ENCODE peak calls at places on chromosomes 13 and 19, in eight cellular contexts. P is endothelial cell; K is retinal pigment epithelial cell; U is AG09319; H is mucosa of descending colon; E is stimulated activated CD8-positive, alpha-beta memory T cell treated with anti-CD3 and anti-CD28 coated beads, Interleukin-4, amount 100 ng/mL, for 1 hour; A is activated CD4-positive, alpha-beta memory T cell treated with anti-CD3 and anti-CD28 coated beads for 36 hours; Q is brain microvascular endothelial cell. M is an unnamed sample.

GRCh38 chr13:29849071-29849541 is 1.3 kb downstream of the UBL3 start:
- DNase-seq in U (no peak), K (no peak), H (peak), E (peak), P (peak), Q (peak), A (peak), M (no peak)

GRCh38 chr19:43634877-43635560 is 4.6 kb downstream of the CADM4 start:
- DNase-seq in U (no peak), K (no peak), Q (peak), A (no peak), E (no peak), H (no peak), P (peak), M (no peak)

GRCh38 chr19:14006766-14007562 is 844 bp upstream of the RFX1 start:
- DNase-seq in P (peak), E (no peak), A (no peak), K (no peak), Q (peak), U (no peak), H (no peak), M (peak)

GRCh38 chr13:24764276-24764630 is 284 bp downstream of the RNF17 start:
- DNase-seq in U (no peak), Q (no peak), H (no peak), K (no peak), E (no peak), P (no peak), A (no peak), M (no peak)

GRCh38 chr13:113393572-113394503 is 29.9 kb upstream of the GRTP1 start:
- DNase-seq in E (peak), A (peak), K (no peak), H (peak), Q (peak), P (peak), U (peak), M (peak)

GRCh38 chr19:33000510-33000909 is 28.5 kb downstream of the FAAP24 start:
- DNase-seq in U (no peak), H (no peak), Q (no peak), E (no peak), P (no peak), A (peak), K (no peak), M (no peak)

GRCh38 chr13:113591750-113592149 is 7.2 kb downstream of the TFDP1 start:
- DNase-seq in U (no peak), K (no peak), H (no peak), P (no peak), Q (no peak), E (no peak), A (no peak), M (peak)

GRCh38 chr19:7969560-7969949 is 26.1 kb upstream of the TIMM44 start:
- DNase-seq in H (no peak), Q (no peak), E (no peak), K (no peak), P (no peak), U (no peak), A (no peak), M (no peak)

GRCh38 chr13:105327727-105328126 is 1207.7 kb downstream of the EFNB2 start:
- DNase-seq in P (no peak), E (no peak), Q (peak), H (no peak), U (no peak), K (no peak), A (no peak), M (no peak)

GRCh38 chr19:39916236-39916635 is 18.2 kb downstream of the FCGBP start:
- DNase-seq in U (no peak), P (no peak), E (no peak), Q (no peak), H (no peak), K (no peak), A (no peak), M (peak)

GRCh38 chr19:8321760-8322637 is 703 bp downstream of the RPS28 start:
- DNase-seq in K (no peak), U (no peak), P (no peak), A (no peak), E (no peak), H (no peak), Q (no peak), M (no peak)

GRCh38 chr13:113981201-113981605 is 7.3 kb upstream of the C13orf46 start:
- DNase-seq in H (peak), P (no peak), Q (no peak), E (no peak), U (no peak), A (no peak), K (peak), M (peak)

GRCh38 chr13:82720961-82721360 is 1161.3 kb downstream of the SLITRK1 start:
- DNase-seq in Q (no peak), H (no peak), P (no peak), A (no peak), U (no peak), E (no peak), K (no peak), M (no peak)

GRCh38 chr13:84649853-84650252 is 767.6 kb upstream of the SLITRK1 start:
- DNase-seq in U (no peak), E (no peak), Q (no peak), P (no peak), H (no peak), A (no peak), K (no peak), M (no peak)

GRCh38 chr13:54607421-54607820 is 1578.8 kb downstream of the OLFM4 start:
- DNase-seq in U (no peak), H (no peak), K (no peak), A (no peak), P (no peak), E (no peak), Q (no peak), M (no peak)

GRCh38 chr19:19406878-19407639 is 1.6 kb downstream of the GATAD2A start:
- DNase-seq in H (peak), P (peak), K (no peak), E (no peak), U (no peak), A (peak), Q (peak), M (no peak)

GRCh38 chr19:51810228-51810627 is 15.3 kb downstream of the FPR3 start:
- DNase-seq in H (no peak), K (no peak), A (no peak), U (no peak), P (no peak), Q (no peak), E (no peak), M (no peak)

GRCh38 chr19:49106648-49107135 is 7.5 kb upstream of the LIN7B start:
- DNase-seq in E (no peak), H (peak), K (peak), A (peak), Q (peak), P (peak), U (no peak), M (peak)

GRCh38 chr19:18014197-18014596 is 6.2 kb downstream of the ARRDC2 start:
- DNase-seq in E (no peak), Q (no peak), K (no peak), A (peak), P (no peak), U (no peak), H (no peak), M (no peak)

M was measured in upper lobe of right lung.